ENCODE peak calls at places on chromosome 17, in ten cellular contexts. U is left lung, N is colonic mucosa, B is fibroblast of pulmonary artery, Q is AG04450, R is AG09309, Z is esophagus squamous epithelium, C is Caco-2, P is tibial artery, L is ascending aorta. W is an unnamed sample.

GRCh38 chr17:74744714-74745547 is 3.5 kb upstream of the NHERF1 start:
- DNase-seq in U (peak), P (peak), B (peak), C (peak), Q (no peak), N (peak), R (peak), L (no peak), Z (peak), W (no peak)

GRCh38 chr17:40373999-40374398 is 9.5 kb upstream of the GJD3 start:
- DNase-seq in U (no peak), B (no peak), Z (no peak), C (no peak), N (peak), Q (no peak), P (no peak), R (no peak), L (no peak), W (no peak)

GRCh38 chr17:57899822-57900221 is 50.0 kb upstream of the MRPS23 start:
- DNase-seq in C (no peak), Z (no peak), P (no peak), N (peak), Q (no peak), R (no peak), L (no peak), U (peak), B (no peak), W (peak)

GRCh38 chr17:10702574-10702973 is 5.2 kb downstream of the ADPRM start:
- DNase-seq in R (no peak), L (no peak), U (no peak), P (no peak), B (peak), C (no peak), Z (no peak), Q (no peak), N (no peak), W (no peak)

GRCh38 chr17:75011788-75012319 is 616 bp upstream of the MRPL58 start:
- DNase-seq in B (peak), C (no peak), Q (no peak), U (no peak), R (no peak), N (peak), P (peak), Z (no peak), L (no peak), W (peak)

GRCh38 chr17:17087424-17088103 is 45.3 kb downstream of the MPRIP start:
- DNase-seq in P (no peak), U (peak), C (no peak), Z (no peak), N (no peak), L (no peak), B (no peak), R (no peak), Q (no peak), W (no peak)

GRCh38 chr17:17919169-17920107 is 52.8 kb downstream of the TOM1L2 start:
- DNase-seq in R (no peak), Z (no peak), B (peak), C (peak), N (peak), Q (peak), L (no peak), P (peak), U (peak), W (no peak)

GRCh38 chr17:48374650-48375230 is 55.3 kb downstream of the SKAP1 start:
- DNase-seq in N (peak), Z (no peak), P (no peak), Q (no peak), C (peak), L (no peak), U (no peak), B (no peak), R (no peak), W (peak)

GRCh38 chr17:34858941-34859562 is 102.2 kb downstream of the CCT6B start:
- DNase-seq in R (no peak), Q (no peak), U (no peak), L (no peak), N (no peak), B (no peak), Z (no peak), P (no peak), C (no peak), W (no peak)

GRCh38 chr17:42194133-42194899 is at the start of gene GHDC:
- DNase-seq in P (peak), C (peak), L (peak), Z (no peak), R (no peak), Q (peak), U (peak), N (peak), B (peak), W (peak)

GRCh38 chr17:76276069-76276431 is 10.9 kb downstream of the UBALD2 start:
- DNase-seq in N (no peak), C (no peak), L (no peak), Q (no peak), R (no peak), Z (no peak), B (no peak), P (no peak), U (no peak), W (no peak)

GRCh38 chr17:49515196-49515770 is 20.2 kb downstream of the NGFR start:
- DNase-seq in N (peak), B (peak), Q (peak), R (peak), U (peak), L (peak), Z (no peak), P (peak), C (peak), W (peak)

GRCh38 chr17:57486978-57487377 is 230.7 kb downstream of the MSI2 start:
- DNase-seq in L (no peak), R (no peak), P (no peak), U (peak), C (no peak), Q (no peak), Z (no peak), B (no peak), N (no peak), W (no peak)

GRCh38 chr17:37725021-37725585 is 19.8 kb downstream of the HNF1B start:
- DNase-seq in U (peak), P (no peak), C (no peak), L (no peak), B (no peak), R (no peak), N (no peak), Z (no peak), Q (no peak), W (no peak)

GRCh38 chr17:80029235-80029974 is 6.3 kb downstream of the TBC1D16 start:
- DNase-seq in N (peak), R (peak), U (peak), B (peak), L (peak), Z (no peak), P (peak), C (no peak), Q (no peak), W (peak)

GRCh38 chr17:10518271-10519037 is at the start of gene MYH1:
- DNase-seq in Q (no peak), N (no peak), P (no peak), L (no peak), U (no peak), B (no peak), R (no peak), Z (no peak), C (no peak), W (no peak)

GRCh38 chr17:49496183-49496865 is 1.2 kb downstream of the NGFR start:
- DNase-seq in B (peak), C (no peak), L (no peak), Z (no peak), R (no peak), U (peak), P (peak), Q (no peak), N (peak), W (no peak)

GRCh38 chr17:82560802-82561428 is 41.4 kb downstream of the FOXK2 start:
- DNase-seq in L (no peak), B (no peak), N (no peak), P (no peak), C (no peak), R (no peak), Q (no peak), Z (no peak), U (no peak), W (no peak)

GRCh38 chr17:17120294-17120693 is 78.0 kb downstream of the MPRIP start:
- DNase-seq in Z (no peak), Q (no peak), P (no peak), R (no peak), C (no peak), B (no peak), U (no peak), N (no peak), L (no peak), W (no peak)

GRCh38 chr17:12376276-12376675 is 289.4 kb upstream of the MYOCD start:
- DNase-seq in P (no peak), B (no peak), L (no peak), C (no peak), U (no peak), Z (no peak), R (no peak), Q (no peak), N (no peak), W (no peak)

GRCh38 chr17:75753514-75754377 is 11.2 kb downstream of the GALK1 start:
- DNase-seq in N (peak), L (no peak), B (peak), P (peak), Z (no peak), R (no peak), Q (no peak), C (no peak), U (peak), W (no peak)

GRCh38 chr17:82424001-82424862 is 5.8 kb upstream of the OGFOD3 start:
- DNase-seq in Q (no peak), R (no peak), C (no peak), B (peak), L (no peak), U (peak), N (peak), Z (no peak), P (peak), W (no peak)

GRCh38 chr17:17204041-17204591 is 2.0 kb downstream of the PLD6 start:
- DNase-seq in Z (no peak), P (peak), B (no peak), N (no peak), L (no peak), C (no peak), Q (no peak), U (no peak), R (no peak), W (no peak)

GRCh38 chr17:11622468-11622867 is 24.2 kb downstream of the DNAH9 start:
- DNase-seq in U (no peak), Q (no peak), C (no peak), Z (no peak), R (no peak), N (no peak), P (no peak), B (no peak), L (no peak), W (no peak)

GRCh38 chr17:31564883-31565297 is 173.4 kb downstream of the RAB11FIP4 start:
- DNase-seq in L (no peak), Z (no peak), R (no peak), Q (no peak), C (no peak), N (no peak), P (no peak), U (no peak), B (peak), W (no peak)

GRCh38 chr17:31560836-31561235 is 169.4 kb downstream of the RAB11FIP4 start:
- DNase-seq in P (no peak), B (no peak), Q (no peak), L (no peak), U (no peak), N (no peak), R (no peak), C (no peak), Z (no peak), W (no peak)

GRCh38 chr17:31561469-31562412 is 170.3 kb downstream of the RAB11FIP4 start:
- DNase-seq in P (no peak), Z (no peak), R (no peak), N (peak), L (no peak), Q (no peak), B (peak), C (no peak), U (no peak), W (no peak)

GRCh38 chr17:31564291-31564690 is 172.8 kb downstream of the RAB11FIP4 start:
- DNase-seq in N (no peak), Z (no peak), Q (no peak), P (no peak), L (no peak), R (no peak), U (no peak), C (no peak), B (no peak), W (no peak)

DNA sequence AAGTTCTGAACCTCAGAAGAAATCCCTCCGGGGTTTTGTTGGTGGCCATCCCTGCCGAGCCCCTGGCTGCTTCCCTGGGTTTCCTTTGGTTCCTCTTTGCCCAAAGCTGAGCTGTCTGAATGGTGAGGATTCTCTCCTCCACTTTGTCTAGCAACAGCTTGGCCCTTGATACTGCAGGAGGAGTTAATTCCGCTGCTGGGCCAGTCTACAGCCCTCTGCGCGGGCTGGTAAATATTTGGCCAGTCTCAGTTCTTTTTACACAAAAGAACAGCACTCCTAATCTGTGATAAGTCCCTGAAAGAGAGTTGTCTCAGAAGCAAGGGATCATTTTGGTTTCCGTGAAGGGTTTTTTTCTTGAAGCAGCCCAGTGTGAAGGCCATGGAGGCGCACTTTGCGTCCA is 171.0 kb downstream of the RAB11FIP4 start:
- DNase-seq in P (no peak), L (no peak), C (no peak), Z (no peak), Q (no peak), U (no peak), B (no peak), N (no peak), R (no peak), W (no peak)
- TF ChIP-seq CTCF in P (no peak), L (no peak), C (no peak), Z (no peak), Q (no peak), U (no peak), B (no peak), N (no peak), R (no peak), W (no peak)

DNA sequence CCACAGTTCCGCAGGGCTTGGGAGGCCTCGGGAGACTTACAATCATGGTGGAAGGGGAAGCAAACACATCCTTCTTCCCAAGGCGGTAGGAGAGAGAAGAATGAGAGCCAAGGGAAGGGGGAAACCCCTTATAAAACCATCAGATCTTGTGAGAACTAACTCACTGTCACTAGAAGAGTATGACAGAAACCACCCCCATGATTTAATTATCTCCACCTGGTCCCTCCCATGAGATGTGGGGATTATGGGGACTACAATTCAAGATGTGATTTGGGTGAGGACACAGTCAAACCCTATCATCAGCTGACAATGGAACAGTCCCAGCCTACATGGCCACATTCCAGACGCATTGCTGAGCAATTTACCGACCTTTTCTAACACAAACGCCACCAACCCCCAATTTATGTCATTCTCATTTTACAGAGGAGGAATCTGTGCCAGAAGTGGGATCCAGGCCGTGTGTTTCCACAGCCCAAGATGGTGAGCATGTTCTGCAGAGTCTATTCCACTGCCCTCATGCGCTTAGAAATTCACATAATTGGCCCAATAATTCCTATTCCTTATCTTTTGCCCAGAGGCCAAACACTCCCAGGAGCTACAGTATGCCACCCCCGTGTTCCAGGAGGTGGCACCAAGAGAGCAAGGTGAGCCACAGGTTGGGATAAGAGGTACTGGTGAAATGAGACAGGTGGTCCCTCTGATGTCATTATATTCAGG is 17.3 kb downstream of the MILR1 start:
- DNase-seq in C (no peak), B (no peak), N (no peak), Q (no peak), R (no peak), Z (no peak), P (no peak), U (no peak), L (no peak), W (no peak)
- TF ChIP-seq CTCF in C (no peak), B (no peak), N (no peak), Q (no peak), R (no peak), Z (no peak), P (no peak), U (no peak), L (no peak), W (no peak)

DNA sequence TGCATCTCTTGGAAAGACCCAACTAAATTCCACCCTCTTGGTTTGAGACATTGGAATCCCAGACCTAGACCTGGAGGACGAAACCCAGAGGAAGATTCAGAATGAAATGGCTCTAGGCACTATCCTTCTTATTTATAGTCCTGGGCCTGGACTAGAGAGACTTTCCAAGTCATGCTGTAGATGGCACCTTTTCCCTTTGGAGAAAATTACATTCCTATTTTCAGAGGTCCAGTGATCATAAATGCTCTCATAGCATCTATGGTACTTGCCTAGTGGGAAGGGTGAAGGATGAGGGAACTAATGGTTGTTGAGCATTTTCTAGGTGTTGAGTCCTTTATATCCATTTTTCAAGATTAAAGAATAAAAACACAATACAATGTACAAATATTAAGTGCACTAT is 37.1 kb downstream of the SPACA3 start:
- DNase-seq in N (no peak), C (no peak), Q (no peak), P (no peak), B (no peak), Z (no peak), R (no peak), U (no peak), L (no peak), W (no peak)
- TF ChIP-seq CTCF in N (no peak), C (no peak), Q (no peak), P (no peak), B (no peak), Z (no peak), R (no peak), U (no peak), L (peak), W (peak)

GRCh38 chr17:45984368-45984767 is 14.7 kb upstream of the STH start:
- DNase-seq in U (no peak), N (no peak), Z (no peak), L (no peak), C (no peak), P (no peak), Q (no peak), B (no peak), R (no peak), W (no peak)
- TF ChIP-seq CTCF in U (no peak), N (no peak), Z (no peak), L (no peak), C (no peak), P (no peak), Q (no peak), B (no peak), R (no peak), W (no peak)

GRCh38 chr17:5705081-5705875 is 121.0 kb upstream of the NLRP1 start:
- DNase-seq in Z (no peak), P (no peak), R (no peak), L (no peak), C (no peak), B (peak), U (no peak), N (no peak), Q (no peak), W (no peak)
- TF ChIP-seq CTCF in Z (no peak), P (no peak), R (peak), L (no peak), C (no peak), B (peak), U (no peak), N (no peak), Q (peak), W (peak)

DNA sequence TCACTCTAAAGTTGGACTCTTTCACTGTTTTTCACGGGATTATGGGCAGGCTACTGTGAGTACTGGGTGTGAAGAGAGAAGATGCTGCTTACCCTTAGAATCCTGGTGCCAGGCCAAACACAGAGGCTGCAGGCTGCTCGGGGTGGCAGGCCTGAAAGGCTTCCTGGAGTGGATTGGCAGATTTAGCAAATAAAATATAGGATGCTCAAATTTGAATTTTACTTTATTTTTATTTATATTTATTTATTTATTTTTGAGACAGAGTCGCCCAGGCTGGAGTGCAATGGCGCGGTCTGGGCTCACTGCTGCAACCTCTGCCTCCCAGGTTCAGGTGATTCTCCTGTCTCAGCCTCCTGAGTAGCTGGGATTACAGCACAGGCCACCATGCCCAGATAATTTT is 14.9 kb upstream of the STAC2 start:
- DNase-seq in Q (no peak), R (no peak), L (no peak), C (no peak), Z (no peak), P (no peak), U (no peak), B (no peak), N (no peak), W (no peak)
- TF ChIP-seq CTCF in Q (no peak), R (no peak), L (no peak), C (no peak), Z (no peak), P (no peak), U (no peak), B (no peak), N (no peak), W (no peak)

GRCh38 chr17:65099941-65100315 is 37.2 kb upstream of the RGS9 start:
- DNase-seq in Q (no peak), R (no peak), L (no peak), C (no peak), P (no peak), Z (no peak), B (peak), N (peak), U (peak), W (no peak)

GRCh38 chr17:65101371-65101770 is 35.8 kb upstream of the RGS9 start:
- DNase-seq in R (no peak), B (no peak), P (no peak), Q (no peak), C (no peak), Z (no peak), N (no peak), U (no peak), L (no peak), W (no peak)

GRCh38 chr17:65102235-65102634 is 34.9 kb upstream of the RGS9 start:
- DNase-seq in P (no peak), R (no peak), U (no peak), N (no peak), L (no peak), Z (no peak), B (no peak), Q (no peak), C (no peak), W (no peak)

GRCh38 chr17:65099475-65099874 is 37.7 kb upstream of the RGS9 start:
- DNase-seq in C (no peak), B (no peak), L (no peak), R (no peak), Z (no peak), P (no peak), U (no peak), N (no peak), Q (no peak), W (no peak)

DNA sequence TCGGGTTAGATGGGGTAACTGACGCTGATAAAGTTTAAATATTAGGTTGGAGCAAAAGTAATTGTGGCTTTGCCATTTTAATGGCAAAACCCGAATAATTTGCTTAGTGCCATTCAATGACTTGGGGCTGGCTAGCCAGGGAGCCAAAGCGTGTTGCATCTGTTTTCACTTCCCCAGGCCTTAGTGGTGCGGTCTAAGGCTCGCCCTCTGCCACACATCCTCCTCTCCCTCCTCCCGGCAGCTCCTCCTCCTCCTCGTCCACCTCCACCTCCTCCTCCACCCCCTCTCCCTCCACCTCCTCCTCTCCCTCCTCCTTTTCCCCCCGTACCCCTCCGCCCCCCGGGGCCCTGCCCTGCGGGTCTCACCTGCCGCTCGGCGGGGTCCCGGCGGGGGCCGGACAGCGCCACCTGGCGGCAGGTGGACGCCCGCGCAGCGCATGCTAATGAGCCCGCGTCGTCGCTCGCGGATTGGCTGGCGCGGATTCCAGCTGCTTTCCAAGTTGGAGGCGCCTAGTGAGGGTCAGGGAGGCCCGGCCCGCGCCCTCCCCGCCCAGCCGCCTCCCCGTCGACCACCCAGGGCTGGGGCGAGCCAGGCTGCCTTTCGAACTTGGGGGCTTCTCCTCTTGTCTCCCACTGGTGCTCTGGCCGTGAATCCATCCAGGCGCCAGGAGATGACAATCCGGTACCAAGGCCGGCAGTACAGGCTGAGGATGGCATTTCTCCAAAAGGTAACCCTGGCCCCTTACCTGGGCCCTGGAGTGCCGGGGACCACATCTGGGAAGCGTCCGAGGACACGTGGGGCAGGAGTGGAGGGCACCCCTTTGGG is 36.6 kb upstream of the RGS9 start:
- DNase-seq in N (peak), C (peak), Z (peak), R (no peak), U (peak), P (peak), B (peak), Q (no peak), L (peak), W (no peak)
- TF ChIP-seq CTCF in N (peak), C (peak), Z (peak), R (peak), U (peak), P (peak), B (peak), Q (peak), L (peak), W (peak)